ENCODE peak calls at places on chromosomes 12 and 14, in four cellular contexts. M, N, O and Q are unnamed samples. For H3K9me3, the result is how much of the 10 kb centered on the place peaks cover.

GRCh38 chr14:97005908-97006307 is 208.7 kb downstream of the VRK1 start:
- DNase-seq in M (no peak), N (no peak), O (no peak), Q (no peak)

GRCh38 chr14:73736842-73737241 is 22.7 kb upstream of the PNMA1 start:
- DNase-seq in M (no peak), N (no peak), O (no peak), Q (no peak)

GRCh38 chr12:93191461-93191860 is 186.3 kb upstream of the NUDT4 start:
- DNase-seq in M (no peak), N (no peak), O (no peak), Q (no peak)

GRCh38 chr14:25048170-25049126 is 1.5 kb downstream of the STXBP6 start:
- DNase-seq in M (peak), N (no peak), O (no peak), Q (no peak)

GRCh38 chr12:32407795-32408194 is 8.4 kb downstream of the FGD4 start:
- DNase-seq in M (no peak), N (no peak), O (no peak), Q (no peak)

GRCh38 chr12:114913871-114914801 is 230.2 kb upstream of the TBX3 start:
- DNase-seq in M (no peak), N (peak), O (no peak), Q (no peak)

GRCh38 chr14:21498540-21499526 is 12.3 kb downstream of the METTL3 start:
- DNase-seq in M (no peak), N (no peak), O (peak), Q (peak)

GRCh38 chr14:100733152-100733850 is 6.6 kb downstream of the DLK1 start:
- DNase-seq in M (no peak), N (no peak), O (no peak), Q (no peak)

GRCh38 chr14:68814376-68815287 is 21.8 kb upstream of the ZFP36L1 start:
- DNase-seq in M (peak), N (peak), O (peak), Q (no peak)

GRCh38 chr14:22841311-22841710 is 4.9 kb downstream of the MMP14 start:
- DNase-seq in M (no peak), N (no peak), O (no peak), Q (no peak)

GRCh38 chr14:70789361-70789760 is 20.0 kb downstream of the MAP3K9 start:
- DNase-seq in M (no peak), N (no peak), O (no peak), Q (no peak)

GRCh38 chr12:58764100-58764953 is 156.0 kb downstream of the LRIG3 start:
- DNase-seq in M (no peak), N (no peak), O (no peak), Q (no peak)

GRCh38 chr12:24838531-24838950 is 110.4 kb downstream of the BCAT1 start:
- DNase-seq in M (no peak), N (peak), O (no peak), Q (no peak)

GRCh38 chr12:111455448-111456320 is 50.0 kb downstream of the SH2B3 start:
- DNase-seq in M (no peak), N (no peak), O (no peak), Q (no peak)

GRCh38 chr12:119808441-119808840 is 68.7 kb downstream of the CIT start:
- DNase-seq in M (no peak), N (no peak), O (no peak), Q (no peak)

GRCh38 chr12:103249614-103250013 is 246.2 kb downstream of the C12orf42 start:
- DNase-seq in M (no peak), N (no peak), O (no peak), Q (no peak)

GRCh38 chr12:117212563-117213190 is 22.4 kb upstream of the FBXO21 start:
- DNase-seq in M (peak), N (peak), O (peak), Q (peak)

GRCh38 chr14:71117839-71118743 is 210.8 kb downstream of the PCNX1 start:
- DNase-seq in M (peak), N (peak), O (no peak), Q (no peak)

GRCh38 chr12:121404734-121405133 is 4.8 kb downstream of the RNF34 start:
- DNase-seq in M (peak), N (no peak), O (no peak), Q (no peak)

GRCh38 chr12:46260153-46260912 is 8.5 kb downstream of the SLC38A1 start:
- DNase-seq in M (no peak), N (no peak), O (no peak), Q (no peak)

GRCh38 chr14:97218713-97219355 is 421.7 kb downstream of the VRK1 start:
- DNase-seq in M (no peak), N (no peak), O (no peak), Q (no peak)

GRCh38 chr14:50560929-50561280 is 960 bp downstream of the ATL1 start:
- DNase-seq in M (peak), N (peak), O (no peak), Q (peak)

GRCh38 chr12:82174383-82174782 is 183.8 kb downstream of the CCDC59 start:
- DNase-seq in M (no peak), N (no peak), O (no peak), Q (no peak)

GRCh38 chr14:38950676-38951075 is 152.4 kb downstream of the SEC23A start:
- DNase-seq in M (no peak), N (no peak), O (no peak), Q (no peak)

GRCh38 chr12:92062539-92063493 is 82.8 kb downstream of the BTG1 start:
- DNase-seq in M (no peak), N (no peak), O (no peak), Q (no peak)

GRCh38 chr12:108633534-108634224 is at the start of gene SELPLG:
- DNase-seq in M (peak), N (peak), O (peak), Q (no peak)

GRCh38 chr12:71691504-71692129 is 5.7 kb downstream of the TMEM19 start:
- DNase-seq in M (peak), N (no peak), O (no peak), Q (no peak)

GRCh38 chr14:57085801-57086200 is 182.9 kb downstream of the EXOC5 start:
- DNase-seq in M (peak), N (no peak), O (no peak), Q (no peak)

GRCh38 chr14:51369814-51370213 is 129.8 kb downstream of the TMX1 start:
- DNase-seq in M (peak), N (no peak), O (no peak), Q (peak)

GRCh38 chr14:76514599-76514998 is 138.7 kb downstream of the ESRRB start:
- DNase-seq in M (peak), N (no peak), O (no peak), Q (no peak)

GRCh38 chr12:125683748-125684381 is 618.6 kb downstream of the AACS start:
- DNase-seq in M (peak), N (no peak), O (no peak), Q (peak)

GRCh38 chr12:38850463-38850862 is 54.9 kb downstream of the CPNE8 start:
- DNase-seq in M (no peak), N (no peak), O (no peak), Q (no peak)

GRCh38 chr12:111692575-111693210 is 6.8 kb downstream of the ACAD10 start:
- DNase-seq in M (no peak), N (no peak), O (no peak), Q (no peak)

GRCh38 chr12:76026643-76027063 is 4.9 kb downstream of the PHLDA1 start:
- DNase-seq in M (no peak), N (no peak), O (no peak), Q (no peak)

GRCh38 chr12:29232086-29232485 is 83.0 kb downstream of the FAR2 start:
- DNase-seq in M (no peak), N (no peak), O (no peak), Q (no peak)

GRCh38 chr14:49959822-49960408 is 67.0 kb downstream of the ARF6 start:
- DNase-seq in M (no peak), N (peak), O (no peak), Q (no peak)

GRCh38 chr12:56104815-56105476 is 587 bp downstream of the PA2G4 start:
- DNase-seq in M (peak), N (peak), O (no peak), Q (no peak)

GRCh38 chr12:88579941-88580871 is at the start of gene KITLG:
- DNase-seq in M (peak), N (peak), O (no peak), Q (peak)

GRCh38 chr14:77041837-77042557 is 13.5 kb upstream of the IRF2BPL start:
- DNase-seq in M (peak), N (peak), O (no peak), Q (no peak)

GRCh38 chr12:114777052-114777451 is 93.1 kb upstream of the TBX3 start:
- DNase-seq in M (no peak), N (no peak), O (no peak), Q (no peak)

DNA sequence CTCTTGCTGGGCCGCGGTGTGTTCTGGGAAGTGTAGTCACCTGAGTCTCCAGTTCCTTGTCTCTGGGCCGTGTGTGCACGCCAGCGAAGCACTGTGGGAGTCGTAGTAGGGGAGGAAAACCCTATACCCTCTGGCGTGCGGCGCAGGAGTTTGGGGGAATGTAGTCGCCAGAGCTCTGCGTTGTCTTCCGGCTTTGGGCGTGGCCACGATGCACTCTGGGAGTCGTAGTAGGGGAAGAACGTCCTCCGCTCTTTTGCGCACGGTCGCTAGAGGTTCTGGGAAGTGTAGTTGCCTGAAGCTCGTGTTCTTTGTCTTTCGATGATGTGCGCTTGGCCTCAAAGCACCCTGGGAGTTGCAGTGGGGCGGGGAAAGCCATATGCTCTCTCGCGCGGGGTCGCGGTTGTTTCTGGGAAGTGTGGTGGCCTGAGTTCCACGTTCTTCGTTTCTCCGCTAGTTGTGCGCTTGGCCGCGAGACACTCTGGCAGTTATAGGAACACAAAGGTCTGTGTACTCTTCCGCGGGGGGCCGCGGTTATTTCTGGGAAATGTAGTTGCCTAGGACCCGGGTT is 588 bp upstream of the ZNF140 start:
- DNase-seq in M (peak), N (peak), O (peak), Q (peak)
- H3K9me3 ChIP-seq in M (under half), N (half or more), O (half or more), Q (half or more)

GRCh38 chr14:26841361-26841760 is 243.5 kb upstream of the NOVA1 start:
- DNase-seq in M (no peak), N (no peak), O (no peak), Q (no peak)
- H3K9me3 ChIP-seq in M (under half), N (under half), O (under half), Q (under half)

GRCh38 chr12:26551385-26551784 is 281.6 kb downstream of the ITPR2 start:
- DNase-seq in M (no peak), N (no peak), O (no peak), Q (no peak)

GRCh38 chr12:26555139-26555538 is 277.9 kb downstream of the ITPR2 start:
- DNase-seq in M (no peak), N (no peak), O (no peak), Q (no peak)

GRCh38 chr12:26554332-26554731 is 278.7 kb downstream of the ITPR2 start:
- DNase-seq in M (no peak), N (no peak), O (no peak), Q (no peak)

DNA sequence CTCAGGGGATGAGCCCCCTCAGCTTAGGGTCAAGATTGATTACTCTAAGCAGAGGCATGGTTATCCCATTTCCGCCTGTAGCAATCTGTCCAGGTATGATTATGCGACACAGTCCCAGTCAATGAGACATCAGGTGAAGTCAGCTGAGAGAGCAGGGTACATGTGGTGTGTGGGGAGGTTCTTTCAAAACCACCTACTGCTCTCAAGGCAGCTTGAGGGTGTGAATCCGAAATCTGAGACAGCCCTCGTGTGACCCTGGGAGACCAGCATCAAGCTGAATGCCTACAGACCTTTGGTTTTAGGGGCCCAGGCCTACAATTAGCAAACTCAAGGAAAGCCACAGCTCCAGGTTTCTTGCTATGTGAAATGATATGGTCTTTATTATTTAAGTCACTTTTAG is 275.7 kb downstream of the ITPR2 start:
- DNase-seq in M (no peak), N (no peak), O (no peak), Q (no peak)
- H3K9me3 ChIP-seq in M (under half), N (under half), O (under half), Q (under half)

DNA sequence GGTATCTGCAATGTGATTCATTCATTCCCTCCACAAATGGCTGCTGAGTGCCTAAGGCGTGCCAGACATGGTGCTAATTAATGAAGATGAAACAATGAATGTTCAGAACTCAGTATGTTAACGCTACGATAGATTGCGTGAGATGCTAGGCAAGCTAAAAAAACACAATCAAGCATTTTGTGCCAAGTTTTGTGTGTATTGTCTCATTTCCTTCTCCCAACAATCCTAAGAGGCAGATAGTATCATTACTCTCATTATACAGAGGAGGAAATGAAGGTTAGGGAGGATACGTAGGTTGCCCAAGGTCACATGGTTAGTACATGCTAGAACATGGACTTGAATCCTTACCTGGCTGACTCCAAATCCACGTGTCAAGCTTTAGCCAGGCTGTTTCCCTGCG is 264.4 kb downstream of the EFCAB11 start:
- DNase-seq in M (no peak), N (no peak), O (no peak), Q (no peak)
- H3K9me3 ChIP-seq in M (under half), N (under half), O (under half), Q (under half)

GRCh38 chr12:78191611-78192010 is 360.9 kb downstream of the NAV3 start:
- DNase-seq in M (no peak), N (no peak), O (no peak), Q (no peak)
- H3K9me3 ChIP-seq in M (under half), N (under half), O (under half), Q (under half)

GRCh38 chr12:133080619-133081407 is at the start of gene ZNF140:
- DNase-seq in M (peak), N (peak), O (peak), Q (peak)
- H3K9me3 ChIP-seq in M (under half), N (half or more), O (half or more), Q (half or more)